ENCODE peak calls at places on chromosomes 6 and 20, in seven cellular contexts. G is GM12878, E is K562, Y is A549, B is SK-N-SH, W is HepG2, M is HL-60. H is an unnamed sample.

GRCh38 chr6:152404458-152404857 is 232.7 kb downstream of the SYNE1 start:
- DNase-seq in G (no peak), E (no peak), Y (peak), B (no peak), W (no peak), M (no peak), H (no peak)

GRCh38 chr6:34490390-34491090 is 24.7 kb downstream of the PACSIN1 start:
- DNase-seq in G (no peak), E (no peak), Y (no peak), B (no peak), W (no peak), M (no peak), H (no peak)

GRCh38 chr20:23078994-23079364 is 7.1 kb downstream of the CD93 start:
- DNase-seq in G (no peak), E (peak), Y (no peak), B (no peak), W (peak), M (no peak), H (no peak)

GRCh38 chr20:23049201-23049932 is at the start of gene THBD:
- DNase-seq in G (no peak), E (no peak), Y (peak), B (no peak), W (no peak), M (no peak), H (no peak)

GRCh38 chr6:53734473-53735299 is 60.1 kb upstream of the LRRC1 start:
- DNase-seq in G (peak), E (peak), Y (peak), B (peak), W (peak), M (no peak), H (peak)

GRCh38 chr6:110748458-110748857 is 66.8 kb downstream of the CDK19 start:
- DNase-seq in G (no peak), E (no peak), Y (no peak), B (no peak), W (no peak), M (no peak), H (no peak)

GRCh38 chr6:6734463-6735455 is 146.2 kb downstream of the LY86 start:
- DNase-seq in G (no peak), E (no peak), Y (no peak), B (no peak), W (no peak), M (no peak), H (no peak)

GRCh38 chr6:135909737-135910387 is 58.4 kb downstream of the PDE7B start:
- DNase-seq in G (peak), E (peak), Y (peak), B (peak), W (peak), M (peak), H (no peak)

GRCh38 chr6:43827898-43828297 is 57.9 kb downstream of the VEGFA start:
- DNase-seq in G (no peak), E (no peak), Y (no peak), B (no peak), W (no peak), M (no peak), H (no peak)

GRCh38 chr6:130050230-130050629 is 31.8 kb downstream of the L3MBTL3 start:
- DNase-seq in G (no peak), E (no peak), Y (no peak), B (no peak), W (no peak), M (no peak), H (no peak)

DNA sequence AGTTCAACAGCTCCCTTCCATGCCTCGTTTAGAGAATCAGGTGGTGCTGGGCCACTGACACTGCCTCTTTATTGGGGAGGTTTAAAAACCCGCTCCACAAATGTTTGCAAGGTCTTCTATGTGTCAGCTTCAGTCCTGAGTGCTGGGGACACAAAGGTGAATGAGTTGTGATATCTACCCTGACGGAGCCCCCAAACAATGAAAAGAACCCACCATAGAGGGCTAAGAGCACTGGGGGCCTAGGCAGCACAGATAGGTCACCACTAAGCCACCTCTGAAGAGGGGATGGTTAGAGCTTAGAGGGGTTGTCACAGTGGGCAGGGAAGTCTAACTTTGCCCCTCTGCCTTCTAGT is 22.0 kb downstream of the MAP1LC3A start:
- DNase-seq in G (no peak), E (no peak), Y (no peak), B (no peak), W (no peak), M (no peak), H (no peak)
- H3K27ac ChIP-seq in G (peak), E (no peak), Y (no peak), B (no peak), W (no peak), M (no peak), H (no peak)

GRCh38 chr20:58668901-58669286 is 17.8 kb downstream of the STX16 start:
- DNase-seq in G (no peak), E (no peak), Y (no peak), B (no peak), W (no peak), M (no peak), H (no peak)

GRCh38 chr20:58667975-58668374 is 16.9 kb downstream of the STX16 start:
- DNase-seq in G (no peak), E (no peak), Y (no peak), B (no peak), W (no peak), M (no peak), H (no peak)

GRCh38 chr20:58664883-58665282 is 13.8 kb downstream of the STX16 start:
- DNase-seq in G (no peak), E (no peak), Y (no peak), B (no peak), W (no peak), M (no peak), H (no peak)

GRCh38 chr20:58666702-58667101 is 15.6 kb downstream of the STX16 start:
- DNase-seq in G (no peak), E (no peak), Y (no peak), B (no peak), W (no peak), M (no peak), H (no peak)

GRCh38 chr20:58665606-58666005 is 14.5 kb downstream of the STX16 start:
- DNase-seq in G (no peak), E (no peak), Y (no peak), B (no peak), W (no peak), M (no peak), H (no peak)
- TF ChIP-seq REST in G (no peak), E (no peak), Y (no peak), B (no peak), W (no peak), M (no peak), H (no peak)

DNA sequence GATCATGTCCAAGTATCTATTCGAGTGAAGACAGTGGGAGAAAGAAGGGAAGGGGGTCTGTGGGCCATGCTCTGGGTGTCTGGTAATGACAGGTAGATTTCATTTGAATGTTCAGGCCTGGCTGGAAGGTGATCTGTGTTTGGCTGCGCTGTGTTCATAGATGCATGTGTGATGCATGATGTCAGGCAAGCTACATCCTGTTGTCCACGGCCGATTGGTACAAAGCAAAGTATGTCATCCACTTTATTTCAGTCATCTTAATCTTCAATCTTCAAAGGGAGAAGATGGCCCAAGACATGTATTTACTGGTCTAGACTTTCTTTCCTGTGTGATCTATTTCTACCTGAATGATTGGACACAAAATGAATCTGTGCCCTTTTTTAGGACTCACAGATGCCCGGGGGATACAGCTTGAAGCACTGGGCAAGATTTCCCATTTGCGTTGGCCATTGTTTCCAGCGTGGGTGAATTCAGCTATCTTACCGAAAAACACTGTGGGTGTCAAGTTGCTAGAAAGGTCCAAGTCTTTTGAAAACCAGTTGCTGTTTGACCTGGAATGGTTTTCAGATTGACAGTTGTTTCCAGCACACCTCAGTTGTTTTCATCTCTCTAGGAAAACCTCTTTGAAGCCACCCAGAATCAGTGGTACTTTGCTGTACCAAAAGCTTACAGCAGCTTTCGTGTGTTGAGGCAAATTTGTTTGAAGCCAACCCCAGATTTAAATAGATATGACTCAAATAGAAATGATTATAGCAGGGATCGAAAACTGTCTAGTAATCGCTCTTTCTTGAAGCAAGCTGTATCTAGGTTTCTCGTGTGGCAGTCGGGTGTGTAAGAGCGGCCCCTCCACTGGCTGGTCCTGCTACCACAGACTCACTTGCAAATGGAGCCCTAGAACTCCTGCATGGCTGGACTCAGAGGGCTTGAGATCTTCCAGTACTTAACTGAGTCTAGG is 27.2 kb downstream of the DUSP22 start:
- DNase-seq in G (peak), E (no peak), Y (no peak), B (no peak), W (no peak), M (no peak), H (no peak)
- H3K4me3 ChIP-seq in G (peak), E (no peak), Y (no peak), B (no peak), W (no peak), M (no peak), H (no peak)

GRCh38 chr20:25282796-25283195 is 34.9 kb downstream of the PYGB start:
- DNase-seq in G (no peak), E (no peak), Y (no peak), B (no peak), W (no peak), M (no peak), H (no peak)
- H3K27ac ChIP-seq in G (no peak), E (no peak), Y (no peak), B (no peak), W (no peak), M (no peak), H (no peak)

H was measured in Panc1.